ENCODE peak calls at places on chromosome 4, in six cellular contexts. One of them, this sample, is unnamed.

GRCh38 chr4:37999000-37999745 is 39.0 kb downstream of the PTTG2 start:
- DNase-seq in ureter: no peak
- DNase-seq in D341Med: no peak
- DNase-seq in iris pigment epithelial cell: no peak
- DNase-seq in osteocyte: no peak
- DNase-seq in stimulated activated CD8-positive, alpha-beta memory T cell treated with anti-CD3 and anti-CD28 coated beads, Interleukin-15, amount 100 ng/mL, for 24 hours: no peak
- DNase-seq in this sample: no peak

GRCh38 chr4:8293131-8293975 is 23.8 kb downstream of the HTRA3 start:
- DNase-seq in ureter: no peak
- DNase-seq in D341Med: no peak
- DNase-seq in iris pigment epithelial cell: no peak
- DNase-seq in osteocyte: no peak
- DNase-seq in stimulated activated CD8-positive, alpha-beta memory T cell treated with anti-CD3 and anti-CD28 coated beads, Interleukin-15, amount 100 ng/mL, for 24 hours: no peak
- DNase-seq in this sample: no peak

GRCh38 chr4:101471201-101471600 is 123.9 kb upstream of the PPP3CA start:
- DNase-seq in ureter: no peak
- DNase-seq in D341Med: no peak
- DNase-seq in iris pigment epithelial cell: no peak
- DNase-seq in osteocyte: no peak
- DNase-seq in stimulated activated CD8-positive, alpha-beta memory T cell treated with anti-CD3 and anti-CD28 coated beads, Interleukin-15, amount 100 ng/mL, for 24 hours: no peak
- DNase-seq in this sample: no peak

GRCh38 chr4:85741921-85742591 is 267.1 kb downstream of the ARHGAP24 start:
- DNase-seq in ureter: no peak
- DNase-seq in D341Med: no peak
- DNase-seq in iris pigment epithelial cell: no peak
- DNase-seq in osteocyte: no peak
- DNase-seq in stimulated activated CD8-positive, alpha-beta memory T cell treated with anti-CD3 and anti-CD28 coated beads, Interleukin-15, amount 100 ng/mL, for 24 hours: no peak
- DNase-seq in this sample: no peak

GRCh38 chr4:88645994-88646393 is 51.6 kb downstream of the NAP1L5 start:
- DNase-seq in ureter: no peak
- DNase-seq in D341Med: no peak
- DNase-seq in iris pigment epithelial cell: no peak
- DNase-seq in osteocyte: no peak
- DNase-seq in stimulated activated CD8-positive, alpha-beta memory T cell treated with anti-CD3 and anti-CD28 coated beads, Interleukin-15, amount 100 ng/mL, for 24 hours: no peak
- DNase-seq in this sample: no peak

GRCh38 chr4:76626686-76627465 is 191.8 kb downstream of the SHROOM3 start:
- DNase-seq in ureter: no peak
- DNase-seq in D341Med: peak
- DNase-seq in iris pigment epithelial cell: no peak
- DNase-seq in osteocyte: no peak
- DNase-seq in stimulated activated CD8-positive, alpha-beta memory T cell treated with anti-CD3 and anti-CD28 coated beads, Interleukin-15, amount 100 ng/mL, for 24 hours: no peak
- DNase-seq in this sample: no peak

GRCh38 chr4:2257361-2258001 is 4.4 kb downstream of the MXD4 start:
- DNase-seq in ureter: peak
- DNase-seq in D341Med: peak
- DNase-seq in iris pigment epithelial cell: no peak
- DNase-seq in osteocyte: no peak
- DNase-seq in stimulated activated CD8-positive, alpha-beta memory T cell treated with anti-CD3 and anti-CD28 coated beads, Interleukin-15, amount 100 ng/mL, for 24 hours: no peak
- DNase-seq in this sample: peak

GRCh38 chr4:81839347-81840042 is 367.8 kb upstream of the RASGEF1B start:
- DNase-seq in ureter: no peak
- DNase-seq in D341Med: no peak
- DNase-seq in iris pigment epithelial cell: no peak
- DNase-seq in osteocyte: no peak
- DNase-seq in stimulated activated CD8-positive, alpha-beta memory T cell treated with anti-CD3 and anti-CD28 coated beads, Interleukin-15, amount 100 ng/mL, for 24 hours: no peak
- DNase-seq in this sample: no peak

GRCh38 chr4:84363256-84363655 is 135.8 kb downstream of the NKX6-1 start:
- DNase-seq in ureter: no peak
- DNase-seq in D341Med: no peak
- DNase-seq in iris pigment epithelial cell: no peak
- DNase-seq in osteocyte: no peak
- DNase-seq in stimulated activated CD8-positive, alpha-beta memory T cell treated with anti-CD3 and anti-CD28 coated beads, Interleukin-15, amount 100 ng/mL, for 24 hours: no peak
- DNase-seq in this sample: no peak

GRCh38 chr4:56311299-56311975 is 75.9 kb downstream of the AASDH start:
- DNase-seq in ureter: no peak
- DNase-seq in D341Med: peak
- DNase-seq in iris pigment epithelial cell: no peak
- DNase-seq in osteocyte: peak
- DNase-seq in stimulated activated CD8-positive, alpha-beta memory T cell treated with anti-CD3 and anti-CD28 coated beads, Interleukin-15, amount 100 ng/mL, for 24 hours: no peak
- DNase-seq in this sample: no peak

GRCh38 chr4:86091201-86091600 is 268.7 kb downstream of the MAPK10 start:
- DNase-seq in ureter: no peak
- DNase-seq in D341Med: no peak
- DNase-seq in iris pigment epithelial cell: peak
- DNase-seq in osteocyte: no peak
- DNase-seq in stimulated activated CD8-positive, alpha-beta memory T cell treated with anti-CD3 and anti-CD28 coated beads, Interleukin-15, amount 100 ng/mL, for 24 hours: no peak
- DNase-seq in this sample: no peak

GRCh38 chr4:185969657-185970056 is 99.3 kb upstream of the TLR3 start:
- DNase-seq in ureter: no peak
- DNase-seq in D341Med: no peak
- DNase-seq in iris pigment epithelial cell: peak
- DNase-seq in osteocyte: no peak
- DNase-seq in stimulated activated CD8-positive, alpha-beta memory T cell treated with anti-CD3 and anti-CD28 coated beads, Interleukin-15, amount 100 ng/mL, for 24 hours: no peak
- DNase-seq in this sample: no peak

GRCh38 chr4:152563209-152563608 is 27.3 kb upstream of the FBXW7 start:
- DNase-seq in ureter: no peak
- DNase-seq in D341Med: no peak
- DNase-seq in iris pigment epithelial cell: no peak
- DNase-seq in osteocyte: no peak
- DNase-seq in stimulated activated CD8-positive, alpha-beta memory T cell treated with anti-CD3 and anti-CD28 coated beads, Interleukin-15, amount 100 ng/mL, for 24 hours: no peak
- DNase-seq in this sample: no peak

GRCh38 chr4:125741825-125742452 is 427.2 kb downstream of the FAT4 start:
- DNase-seq in ureter: no peak
- DNase-seq in D341Med: peak
- DNase-seq in iris pigment epithelial cell: peak
- DNase-seq in osteocyte: no peak
- DNase-seq in stimulated activated CD8-positive, alpha-beta memory T cell treated with anti-CD3 and anti-CD28 coated beads, Interleukin-15, amount 100 ng/mL, for 24 hours: no peak
- DNase-seq in this sample: no peak

GRCh38 chr4:184097240-184097619 is 120.4 kb downstream of the ENPP6 start:
- DNase-seq in ureter: peak
- DNase-seq in D341Med: no peak
- DNase-seq in iris pigment epithelial cell: no peak
- DNase-seq in osteocyte: no peak
- DNase-seq in stimulated activated CD8-positive, alpha-beta memory T cell treated with anti-CD3 and anti-CD28 coated beads, Interleukin-15, amount 100 ng/mL, for 24 hours: no peak
- DNase-seq in this sample: no peak

GRCh38 chr4:145619639-145619996 is 433 bp downstream of the MMAA start:
- DNase-seq in ureter: peak
- DNase-seq in D341Med: no peak
- DNase-seq in iris pigment epithelial cell: peak
- DNase-seq in osteocyte: no peak
- DNase-seq in stimulated activated CD8-positive, alpha-beta memory T cell treated with anti-CD3 and anti-CD28 coated beads, Interleukin-15, amount 100 ng/mL, for 24 hours: no peak
- DNase-seq in this sample: no peak

GRCh38 chr4:151468715-151469696 is 60.0 kb downstream of the FHIP1A start:
- DNase-seq in ureter: no peak
- DNase-seq in D341Med: no peak
- DNase-seq in iris pigment epithelial cell: peak
- DNase-seq in osteocyte: no peak
- DNase-seq in stimulated activated CD8-positive, alpha-beta memory T cell treated with anti-CD3 and anti-CD28 coated beads, Interleukin-15, amount 100 ng/mL, for 24 hours: no peak
- DNase-seq in this sample: no peak

GRCh38 chr4:6767725-6768538 is 14.6 kb upstream of the KIAA0232 start:
- DNase-seq in ureter: no peak
- DNase-seq in D341Med: no peak
- DNase-seq in iris pigment epithelial cell: no peak
- DNase-seq in osteocyte: no peak
- DNase-seq in stimulated activated CD8-positive, alpha-beta memory T cell treated with anti-CD3 and anti-CD28 coated beads, Interleukin-15, amount 100 ng/mL, for 24 hours: no peak
- DNase-seq in this sample: no peak

GRCh38 chr4:26984896-26985295 is 124.3 kb downstream of the STIM2 start:
- DNase-seq in ureter: no peak
- DNase-seq in D341Med: no peak
- DNase-seq in iris pigment epithelial cell: no peak
- DNase-seq in osteocyte: no peak
- DNase-seq in stimulated activated CD8-positive, alpha-beta memory T cell treated with anti-CD3 and anti-CD28 coated beads, Interleukin-15, amount 100 ng/mL, for 24 hours: no peak
- DNase-seq in this sample: no peak

GRCh38 chr4:41339812-41340809 is 83.4 kb downstream of the UCHL1 start:
- DNase-seq in ureter: no peak
- DNase-seq in D341Med: peak
- DNase-seq in iris pigment epithelial cell: peak
- DNase-seq in osteocyte: no peak
- DNase-seq in stimulated activated CD8-positive, alpha-beta memory T cell treated with anti-CD3 and anti-CD28 coated beads, Interleukin-15, amount 100 ng/mL, for 24 hours: no peak
- DNase-seq in this sample: no peak

GRCh38 chr4:107314156-107314555 is 278.0 kb upstream of the DKK2 start:
- DNase-seq in ureter: no peak
- DNase-seq in D341Med: no peak
- DNase-seq in iris pigment epithelial cell: no peak
- DNase-seq in osteocyte: no peak
- DNase-seq in stimulated activated CD8-positive, alpha-beta memory T cell treated with anti-CD3 and anti-CD28 coated beads, Interleukin-15, amount 100 ng/mL, for 24 hours: no peak
- DNase-seq in this sample: no peak

GRCh38 chr4:13992975-13993495 is 365.5 kb upstream of the BOD1L1 start:
- DNase-seq in ureter: no peak
- DNase-seq in D341Med: no peak
- DNase-seq in iris pigment epithelial cell: peak
- DNase-seq in osteocyte: no peak
- DNase-seq in stimulated activated CD8-positive, alpha-beta memory T cell treated with anti-CD3 and anti-CD28 coated beads, Interleukin-15, amount 100 ng/mL, for 24 hours: no peak
- DNase-seq in this sample: no peak

GRCh38 chr4:10529256-10529890 is 72.1 kb upstream of the ZNF518B start:
- DNase-seq in ureter: no peak
- DNase-seq in D341Med: no peak
- DNase-seq in iris pigment epithelial cell: peak
- DNase-seq in osteocyte: no peak
- DNase-seq in stimulated activated CD8-positive, alpha-beta memory T cell treated with anti-CD3 and anti-CD28 coated beads, Interleukin-15, amount 100 ng/mL, for 24 hours: no peak
- DNase-seq in this sample: no peak

GRCh38 chr4:3323071-3323481 is 30.3 kb downstream of the RGS12 start:
- DNase-seq in ureter: peak
- DNase-seq in D341Med: no peak
- DNase-seq in iris pigment epithelial cell: no peak
- DNase-seq in osteocyte: peak
- DNase-seq in stimulated activated CD8-positive, alpha-beta memory T cell treated with anti-CD3 and anti-CD28 coated beads, Interleukin-15, amount 100 ng/mL, for 24 hours: no peak
- DNase-seq in this sample: no peak

GRCh38 chr4:5572114-5572513 is 136.2 kb downstream of the EVC2 start:
- DNase-seq in ureter: no peak
- DNase-seq in D341Med: no peak
- DNase-seq in iris pigment epithelial cell: peak
- DNase-seq in osteocyte: no peak
- DNase-seq in stimulated activated CD8-positive, alpha-beta memory T cell treated with anti-CD3 and anti-CD28 coated beads, Interleukin-15, amount 100 ng/mL, for 24 hours: no peak
- DNase-seq in this sample: no peak